ENCODE peak calls at places on chromosomes 6 and 20, in ten cellular contexts. J is GM23248, T is SK-N-SH, L is PC-9, V is MM.1S, H is GM23338, Z is hepatocyte, W is HCT116, S is PC-3, Q is Karpas-422. R is an unnamed sample. For H3K9me2, the result is how much of the 10 kb centered on the place peaks cover.

GRCh38 chr6:116444092-116444491 is 17.1 kb upstream of the CALHM6 start:
- DNase-seq in J (peak), T (peak), L (no peak), V (peak), H (peak), Z (peak), W (peak), S (peak), Q (peak), R (peak)

GRCh38 chr6:25026723-25027122 is 91.0 kb upstream of the RIPOR2 start:
- DNase-seq in J (no peak), T (no peak), L (no peak), V (peak), H (no peak), Z (no peak), W (no peak), S (no peak), Q (peak), R (peak)

GRCh38 chr6:22785036-22785435 is 215.7 kb downstream of the HDGFL1 start:
- DNase-seq in J (no peak), T (peak), L (no peak), V (no peak), H (peak), Z (peak), W (no peak), S (no peak), Q (no peak), R (no peak)

GRCh38 chr6:9252784-9253183 is 817.4 kb upstream of the SLC35B3 start:
- DNase-seq in J (no peak), T (no peak), L (no peak), V (no peak), H (peak), Z (no peak), W (no peak), S (no peak), Q (no peak), R (no peak)

GRCh38 chr6:65117854-65118409 is 589.1 kb downstream of the EYS start:
- DNase-seq in J (no peak), T (no peak), L (no peak), V (no peak), H (no peak), Z (no peak), W (no peak), S (no peak), Q (no peak), R (no peak)

GRCh38 chr6:154602296-154602695 is 91.8 kb upstream of the CNKSR3 start:
- DNase-seq in J (no peak), T (no peak), L (no peak), V (no peak), H (no peak), Z (no peak), W (no peak), S (no peak), Q (no peak), R (no peak)

GRCh38 chr20:40650707-40651106 is 38.3 kb downstream of the MAFB start:
- DNase-seq in J (no peak), T (no peak), L (no peak), V (no peak), H (no peak), Z (no peak), W (no peak), S (no peak), Q (no peak), R (no peak)

GRCh38 chr6:16761469-16762264 is 407 bp upstream of the ATXN1 start:
- DNase-seq in J (peak), T (peak), L (peak), V (peak), H (peak), Z (peak), W (peak), S (peak), Q (peak), R (no peak)

GRCh38 chr6:1009041-1009440 is 302.9 kb upstream of the FOXQ1 start:
- DNase-seq in J (no peak), T (no peak), L (no peak), V (peak), H (no peak), Z (no peak), W (no peak), S (no peak), Q (no peak), R (no peak)

GRCh38 chr20:38987777-38988176 is 25.6 kb downstream of the DHX35 start:
- DNase-seq in J (no peak), T (no peak), L (no peak), V (peak), H (peak), Z (no peak), W (no peak), S (no peak), Q (peak), R (peak)

GRCh38 chr6:75907444-75907843 is 158.4 kb downstream of the MYO6 start:
- DNase-seq in J (no peak), T (no peak), L (no peak), V (no peak), H (no peak), Z (no peak), W (no peak), S (no peak), Q (no peak), R (no peak)

GRCh38 chr20:10955166-10955565 is 281.4 kb upstream of the JAG1 start:
- DNase-seq in J (no peak), T (no peak), L (no peak), V (no peak), H (no peak), Z (no peak), W (no peak), S (no peak), Q (no peak), R (no peak)

GRCh38 chr20:14288341-14289330 is 48.8 kb downstream of the FLRT3 start:
- DNase-seq in J (peak), T (no peak), L (peak), V (no peak), H (no peak), Z (peak), W (peak), S (peak), Q (no peak), R (no peak)

GRCh38 chr6:7732219-7732618 is 6.3 kb downstream of the BMP6 start:
- DNase-seq in J (peak), T (no peak), L (no peak), V (no peak), H (peak), Z (no peak), W (no peak), S (no peak), Q (no peak), R (no peak)

GRCh38 chr6:166774770-166775169 is 147.7 kb upstream of the RPS6KA2 start:
- DNase-seq in J (no peak), T (no peak), L (no peak), V (no peak), H (no peak), Z (no peak), W (no peak), S (no peak), Q (no peak), R (no peak)

GRCh38 chr6:41066867-41067304 is 5.3 kb downstream of the OARD1 start:
- DNase-seq in J (peak), T (peak), L (peak), V (peak), H (peak), Z (peak), W (peak), S (peak), Q (peak), R (peak)

GRCh38 chr6:161109366-161109765 is 117.8 kb downstream of the MAP3K4 start:
- DNase-seq in J (no peak), T (no peak), L (no peak), V (no peak), H (no peak), Z (no peak), W (no peak), S (no peak), Q (no peak), R (no peak)

GRCh38 chr6:28864321-28864923 is 59.4 kb downstream of the TRIM27 start:
- DNase-seq in J (no peak), T (no peak), L (peak), V (no peak), H (no peak), Z (no peak), W (no peak), S (no peak), Q (no peak), R (no peak)

GRCh38 chr6:8530775-8531435 is 95.6 kb upstream of the SLC35B3 start:
- DNase-seq in J (no peak), T (peak), L (no peak), V (no peak), H (peak), Z (no peak), W (no peak), S (no peak), Q (no peak), R (no peak)

GRCh38 chr20:6091661-6092060 is 31.2 kb downstream of the FERMT1 start:
- DNase-seq in J (no peak), T (no peak), L (no peak), V (no peak), H (no peak), Z (no peak), W (no peak), S (no peak), Q (no peak), R (no peak)

GRCh38 chr20:51014797-51015722 is 7.8 kb downstream of the KCNG1 start:
- DNase-seq in J (peak), T (peak), L (no peak), V (no peak), H (peak), Z (peak), W (no peak), S (peak), Q (peak), R (peak)

GRCh38 chr20:57438552-57438951 is 47.4 kb downstream of the RBM38 start:
- DNase-seq in J (no peak), T (no peak), L (no peak), V (no peak), H (no peak), Z (no peak), W (no peak), S (no peak), Q (no peak), R (no peak)

GRCh38 chr20:45111799-45112471 is 3.0 kb downstream of the WFDC5 start:
- DNase-seq in J (peak), T (peak), L (no peak), V (no peak), H (peak), Z (no peak), W (no peak), S (peak), Q (peak), R (peak)

GRCh38 chr6:112029045-112029822 is 24.7 kb upstream of the CCN6 start:
- DNase-seq in J (peak), T (peak), L (peak), V (peak), H (peak), Z (peak), W (peak), S (peak), Q (peak), R (peak)

GRCh38 chr6:13538084-13538483 is 36.3 kb upstream of the SIRT5 start:
- DNase-seq in J (peak), T (peak), L (peak), V (peak), H (peak), Z (peak), W (peak), S (peak), Q (peak), R (peak)

GRCh38 chr20:3133156-3133555 is 26.5 kb downstream of the FASTKD5 start:
- DNase-seq in J (no peak), T (no peak), L (no peak), V (no peak), H (no peak), Z (no peak), W (no peak), S (no peak), Q (no peak), R (no peak)

GRCh38 chr6:73774311-73774766 is 78.3 kb downstream of the CD109 start:
- DNase-seq in J (peak), T (no peak), L (peak), V (no peak), H (no peak), Z (no peak), W (peak), S (peak), Q (no peak), R (no peak)

GRCh38 chr6:73782911-73783310 is 86.9 kb downstream of the CD109 start:
- DNase-seq in J (no peak), T (no peak), L (no peak), V (no peak), H (no peak), Z (no peak), W (no peak), S (no peak), Q (no peak), R (no peak)

DNA sequence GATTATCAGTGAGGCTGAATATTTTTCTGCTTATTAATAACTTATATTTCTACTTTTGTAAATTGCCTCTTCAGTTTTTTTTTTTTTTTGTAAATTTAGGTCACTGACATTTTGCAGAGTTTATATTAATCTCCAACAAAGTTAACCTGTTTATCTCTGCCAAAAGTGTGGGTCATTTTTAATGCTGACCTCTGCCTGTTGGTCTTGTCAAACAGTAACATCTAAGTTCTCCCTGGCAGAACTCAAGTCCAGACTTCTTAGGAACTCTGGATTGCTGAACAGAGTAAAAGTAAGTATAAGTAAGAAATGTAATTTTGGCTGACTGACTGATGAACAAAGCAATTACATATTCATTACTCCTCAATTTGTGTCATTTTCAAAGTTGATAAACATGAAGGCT is 83.9 kb downstream of the CD109 start:
- DNase-seq in J (no peak), T (no peak), L (no peak), V (no peak), H (no peak), Z (no peak), W (no peak), S (no peak), Q (no peak), R (no peak)
- H3K9me2 ChIP-seq in J (under half), T (under half), L (under half), V (under half), H (under half), Z (under half), W (under half), S (under half), Q (under half), R (under half)

DNA sequence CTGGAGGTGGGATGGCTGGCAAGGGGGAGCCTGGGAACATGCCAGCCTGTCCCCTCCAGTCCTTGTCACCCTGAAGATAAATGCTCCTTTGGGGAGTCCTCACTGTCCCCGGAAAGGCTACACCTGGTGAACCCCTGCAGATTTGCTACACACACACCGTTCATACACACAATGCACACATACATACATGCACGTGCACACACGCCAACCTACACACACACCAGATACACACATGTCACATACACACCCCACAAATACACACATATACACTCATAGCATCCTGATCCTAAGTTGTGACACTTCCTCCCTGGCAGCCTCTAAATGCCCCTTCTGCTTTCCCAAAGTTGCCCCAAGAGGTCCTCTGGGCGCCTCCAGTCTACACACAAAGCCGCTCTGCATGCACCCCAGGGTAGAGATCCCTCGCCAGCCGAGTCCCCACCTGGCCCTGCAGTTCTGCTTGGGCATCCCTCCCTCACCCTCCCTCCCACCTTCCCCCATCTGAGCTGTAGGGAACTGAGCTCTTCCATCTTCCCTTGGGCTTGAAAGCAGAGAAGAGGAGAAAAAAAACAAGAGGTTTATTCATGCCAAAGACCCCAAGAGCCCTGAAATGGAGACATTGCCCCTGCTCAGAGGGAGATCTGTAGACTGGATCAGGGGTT is 5.9 kb upstream of the FGD2 start:
- DNase-seq in J (no peak), T (no peak), L (peak), V (no peak), H (no peak), Z (no peak), W (no peak), S (no peak), Q (no peak), R (no peak)
- H3K9me2 ChIP-seq in J (under half), T (under half), L (under half), V (under half), H (under half), Z (under half), W (under half), S (under half), Q (under half), R (under half)

DNA sequence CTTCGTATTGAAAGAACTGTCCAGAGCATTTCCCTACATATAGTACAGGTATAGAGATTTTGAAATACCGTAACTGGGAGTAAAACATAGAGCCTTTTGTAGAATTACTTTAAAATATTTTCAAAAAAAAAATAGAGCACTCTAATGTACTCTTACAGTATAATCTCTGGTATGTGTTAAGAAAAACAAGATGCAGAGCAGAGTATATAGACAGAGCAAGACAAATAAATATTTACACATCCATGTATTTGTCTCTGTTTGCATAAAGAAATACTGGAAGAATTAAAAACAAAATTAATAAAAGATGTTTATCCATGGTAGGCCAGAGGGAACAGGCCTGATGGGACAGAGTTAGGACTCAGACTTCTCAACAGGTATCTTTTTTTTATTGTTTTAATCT is 28.0 kb upstream of the SUMO4 start:
- DNase-seq in J (no peak), T (no peak), L (no peak), V (no peak), H (no peak), Z (no peak), W (no peak), S (no peak), Q (no peak), R (no peak)
- H3K9me2 ChIP-seq in J (under half), T (under half), L (under half), V (under half), H (under half), Z (under half), W (under half), S (under half), Q (under half), R (under half)

DNA sequence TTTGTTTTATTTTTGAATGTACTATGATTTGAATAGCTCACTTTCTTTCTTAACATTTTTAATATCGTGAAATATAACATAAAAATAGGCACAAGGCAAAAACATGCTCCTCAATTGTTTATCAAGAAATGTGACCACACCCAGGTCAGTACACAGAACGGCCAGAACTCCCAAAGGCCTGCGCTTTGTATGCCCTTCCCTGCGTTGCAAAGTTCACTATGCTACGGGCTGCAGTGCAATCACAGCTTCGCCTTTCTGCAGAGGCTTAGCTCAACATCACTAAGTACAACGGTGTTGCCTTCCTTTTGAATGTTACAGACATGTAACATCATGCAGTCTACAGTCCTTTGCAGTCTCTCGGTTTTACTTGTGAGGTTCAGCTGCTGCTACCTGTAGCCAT is 333.4 kb downstream of the THBS2 start:
- DNase-seq in J (no peak), T (no peak), L (no peak), V (no peak), H (no peak), Z (peak), W (no peak), S (no peak), Q (no peak), R (no peak)
- H3K9me2 ChIP-seq in J (under half), T (under half), L (under half), V (under half), H (under half), Z (under half), W (under half), S (under half), Q (under half), R (under half)

GRCh38 chr20:24136659-24137246 is 148.2 kb upstream of the GGTLC1 start:
- DNase-seq in J (no peak), T (no peak), L (peak), V (no peak), H (no peak), Z (no peak), W (no peak), S (no peak), Q (no peak), R (no peak)

GRCh38 chr20:24138126-24138857 is 149.7 kb upstream of the GGTLC1 start:
- DNase-seq in J (no peak), T (no peak), L (no peak), V (no peak), H (no peak), Z (no peak), W (no peak), S (no peak), Q (no peak), R (no peak)

GRCh38 chr20:24134930-24135329 is 146.4 kb upstream of the GGTLC1 start:
- DNase-seq in J (no peak), T (no peak), L (no peak), V (no peak), H (no peak), Z (no peak), W (no peak), S (no peak), Q (no peak), R (no peak)

GRCh38 chr20:24134284-24134683 is 145.7 kb upstream of the GGTLC1 start:
- DNase-seq in J (no peak), T (no peak), L (peak), V (no peak), H (peak), Z (no peak), W (no peak), S (peak), Q (no peak), R (no peak)

GRCh38 chr20:24135786-24136185 is 147.2 kb upstream of the GGTLC1 start:
- DNase-seq in J (no peak), T (no peak), L (no peak), V (no peak), H (no peak), Z (no peak), W (no peak), S (no peak), Q (no peak), R (no peak)
- H3K9me2 ChIP-seq in J (under half), T (under half), L (under half), V (under half), H (under half), Z (under half), W (under half), S (under half), Q (under half), R (under half)

GRCh38 chr6:143840595-143840994 is 2.5 kb upstream of the LTV1 start:
- DNase-seq in J (no peak), T (no peak), L (no peak), V (no peak), H (no peak), Z (no peak), W (no peak), S (no peak), Q (no peak), R (no peak)
- H3K9me2 ChIP-seq in J (under half), T (under half), L (under half), V (under half), H (under half), Z (under half), W (under half), S (under half), Q (under half), R (under half)

DNA sequence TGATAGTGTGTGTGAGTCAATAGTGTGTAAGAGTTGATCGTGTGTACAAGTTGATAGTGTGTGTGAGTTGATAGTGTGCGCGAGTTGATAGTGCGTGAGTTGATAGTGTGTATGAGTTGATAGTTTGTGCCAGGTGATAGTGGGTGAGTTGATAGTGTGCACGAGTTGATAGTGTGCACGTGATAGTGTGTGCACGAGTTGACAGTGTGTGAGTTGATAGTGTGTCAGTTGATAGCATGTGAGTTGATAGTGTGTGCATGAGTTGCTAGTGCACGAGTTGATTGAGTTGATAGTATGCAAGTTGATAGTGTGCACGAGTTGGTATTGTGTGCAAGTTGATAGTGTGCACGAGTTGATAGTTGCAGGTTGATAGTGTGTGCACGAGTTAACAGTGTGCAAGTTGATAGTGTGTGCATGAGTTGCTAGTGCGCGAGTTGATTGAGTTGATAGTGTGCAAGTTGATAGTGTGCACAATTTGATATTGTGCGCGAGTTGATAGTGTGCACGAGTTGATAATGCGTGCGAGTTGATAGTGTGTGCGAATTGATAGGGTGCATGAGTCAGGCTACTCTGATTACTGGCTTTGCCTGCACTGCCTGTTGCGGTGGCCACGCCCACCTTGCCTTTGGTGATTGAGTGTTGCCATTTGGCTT is 35.7 kb upstream of the IYD start:
- DNase-seq in J (no peak), T (no peak), L (no peak), V (no peak), H (no peak), Z (no peak), W (no peak), S (no peak), Q (no peak), R (no peak)
- H3K9me2 ChIP-seq in J (under half), T (under half), L (under half), V (under half), H (under half), Z (under half), W (under half), S (under half), Q (under half), R (under half)

R was measured in OCI-LY7.